ENCODE peak calls at places on chromosomes 2 and 18, in five cellular contexts. C is astrocyte of the spinal cord, I is EL, U is HEK293T, M is fibroblast of lung. B is an unnamed sample.

GRCh38 chr2:164651361-164651760 is 30.1 kb upstream of the GRB14 start:
- DNase-seq in C (no peak), U (no peak), I (no peak), M (no peak), B (peak; percentile 3)

GRCh38 chr2:105853354-105854088 is 108.8 kb downstream of the NCK2 start:
- DNase-seq in M (no peak), U (no peak), I (no peak), C (no peak), B (no peak)

GRCh38 chr2:237591021-237591370 is 462 bp upstream of the RAB17 start:
- DNase-seq in U (no peak), M (no peak), I (no peak), C (no peak), B (peak; percentile 67)

GRCh38 chr2:31384771-31385276 is 29.7 kb downstream of the XDH start:
- DNase-seq in I (peak; percentile 91), C (peak; percentile 93), U (no peak), M (peak; percentile 98), B (peak; percentile 86)

GRCh38 chr2:24875272-24875671 is 44.8 kb downstream of the ADCY3 start:
- DNase-seq in M (peak; percentile 75), I (no peak), U (no peak), C (peak; percentile 72), B (peak; percentile 82)

GRCh38 chr2:176091329-176092258 is 927 bp upstream of the HOXD13 start:
- DNase-seq in M (no peak), C (no peak), U (no peak), I (no peak), B (no peak)

GRCh38 chr2:64839844-64840243 is 149.4 kb upstream of the SLC1A4 start:
- DNase-seq in U (no peak), M (peak; percentile 21), I (no peak), C (no peak), B (no peak)

GRCh38 chr18:47679864-47680263 is 250.6 kb downstream of the SMAD2 start:
- DNase-seq in M (no peak), I (no peak), U (no peak), C (no peak), B (no peak)

GRCh38 chr2:227412877-227413276 is 25.1 kb upstream of the SCYGR1 start:
- DNase-seq in M (no peak), U (no peak), C (no peak), I (no peak), B (no peak)

GRCh38 chr18:70334728-70335329 is 46.0 kb downstream of the SOCS6 start:
- DNase-seq in I (no peak), M (no peak), C (no peak), U (no peak), B (no peak)

GRCh38 chr2:100250645-100251044 is 71.7 kb downstream of the LONRF2 start:
- DNase-seq in M (no peak), U (no peak), C (no peak), I (no peak), B (no peak)

GRCh38 chr2:32812316-32812715 is 134.4 kb upstream of the LTBP1 start:
- DNase-seq in M (no peak), U (no peak), C (no peak), I (peak; percentile 31), B (no peak)

GRCh38 chr2:228657807-228658402 is 476.4 kb upstream of the SPHKAP start:
- DNase-seq in C (peak; percentile 48), U (no peak), M (peak; percentile 29), I (peak; percentile 50), B (peak; percentile 49)

GRCh38 chr18:45825258-45825744 is at the start of gene SIGLEC15:
- DNase-seq in C (no peak), M (peak; percentile 29), U (no peak), I (no peak), B (peak; percentile 94)

GRCh38 chr2:159060518-159060917 is 92.1 kb downstream of the TANC1 start:
- DNase-seq in U (no peak), M (no peak), I (no peak), C (no peak), B (no peak)

GRCh38 chr2:224086226-224086911 is 47.3 kb upstream of the SERPINE2 start:
- DNase-seq in U (no peak), C (peak; percentile 86), I (peak; percentile 93), M (peak; percentile 94), B (peak; percentile 90)

GRCh38 chr2:11344956-11345671 is 678 bp upstream of the ROCK2 start:
- DNase-seq in M (peak; percentile 61), C (peak; percentile 79), U (no peak), I (peak; percentile 84), B (peak; percentile 89)

GRCh38 chr2:48829036-48829435 is 73.5 kb upstream of the LHCGR start:
- DNase-seq in I (peak; percentile 36), M (peak; percentile 80), U (no peak), C (peak; percentile 27), B (no peak)

GRCh38 chr2:55498582-55498981 is 20.9 kb upstream of the CFAP36 start:
- DNase-seq in C (no peak), M (no peak), I (no peak), U (no peak), B (no peak)

GRCh38 chr2:217611056-217611455 is 391.7 kb downstream of the TNS1 start:
- DNase-seq in I (no peak), U (no peak), M (no peak), C (no peak), B (no peak)

GRCh38 chr2:763766-764525 is 86.7 kb upstream of the TMEM18 start:
- DNase-seq in I (peak; percentile 74), U (no peak), M (no peak), C (no peak), B (peak; percentile 89)

GRCh38 chr2:45278345-45279078 is 269.3 kb upstream of the SIX2 start:
- DNase-seq in U (no peak), M (peak; percentile 38), I (peak; percentile 58), C (peak; percentile 24), B (no peak)

GRCh38 chr2:3211971-3212362 is 165.7 kb downstream of the EIPR1 start:
- DNase-seq in M (no peak), C (no peak), U (no peak), I (no peak), B (no peak)

B was measured in RPMI7951.